ENCODE peak calls at places on chromosomes 6 and 20, in six cellular contexts. One of them, this sample, is unnamed.

GRCh38 chr6:167719920-167720319 is 106.8 kb upstream of the AFDN start:
- DNase-seq in C1 segment of cervical spinal cord: no peak
- DNase-seq in stimulated activated CD4-positive, alpha-beta T cell treated with anti-CD3 and anti-CD28 coated beads, Interleukin-4, amount 100 ng/mL, for 1 hour: no peak
- DNase-seq in activated CD4-positive, alpha-beta memory T cell treated with anti-CD3 and anti-CD28 coated beads, Interleukin-2, amount 10 ng/mL, durations not matched to agents 7 days and 5 days: no peak
- DNase-seq in KG1: no peak
- DNase-seq in GM04504: no peak
- DNase-seq in this sample: peak; percentile 23

GRCh38 chr6:7528565-7528964 is 12.9 kb upstream of the DSP start:
- DNase-seq in C1 segment of cervical spinal cord: no peak
- DNase-seq in stimulated activated CD4-positive, alpha-beta T cell treated with anti-CD3 and anti-CD28 coated beads, Interleukin-4, amount 100 ng/mL, for 1 hour: no peak
- DNase-seq in activated CD4-positive, alpha-beta memory T cell treated with anti-CD3 and anti-CD28 coated beads, Interleukin-2, amount 10 ng/mL, durations not matched to agents 7 days and 5 days: no peak
- DNase-seq in KG1: no peak
- DNase-seq in GM04504: peak; percentile 24
- DNase-seq in this sample: no peak

GRCh38 chr6:147106759-147107401 is 97.3 kb upstream of the STXBP5 start:
- DNase-seq in C1 segment of cervical spinal cord: peak; percentile 7
- DNase-seq in stimulated activated CD4-positive, alpha-beta T cell treated with anti-CD3 and anti-CD28 coated beads, Interleukin-4, amount 100 ng/mL, for 1 hour: no peak
- DNase-seq in activated CD4-positive, alpha-beta memory T cell treated with anti-CD3 and anti-CD28 coated beads, Interleukin-2, amount 10 ng/mL, durations not matched to agents 7 days and 5 days: no peak
- DNase-seq in KG1: no peak
- DNase-seq in GM04504: no peak
- DNase-seq in this sample: no peak

GRCh38 chr6:26025894-26026832 is 61.1 kb upstream of the HFE start:
- DNase-seq in C1 segment of cervical spinal cord: peak; percentile 73
- DNase-seq in stimulated activated CD4-positive, alpha-beta T cell treated with anti-CD3 and anti-CD28 coated beads, Interleukin-4, amount 100 ng/mL, for 1 hour: peak; percentile 84
- DNase-seq in activated CD4-positive, alpha-beta memory T cell treated with anti-CD3 and anti-CD28 coated beads, Interleukin-2, amount 10 ng/mL, durations not matched to agents 7 days and 5 days: peak; percentile 94
- DNase-seq in KG1: peak; percentile 63
- DNase-seq in GM04504: peak; percentile 84
- DNase-seq in this sample: peak; percentile 91

GRCh38 chr6:16222826-16223225 is 15.6 kb upstream of the GMPR start:
- DNase-seq in C1 segment of cervical spinal cord: no peak
- DNase-seq in stimulated activated CD4-positive, alpha-beta T cell treated with anti-CD3 and anti-CD28 coated beads, Interleukin-4, amount 100 ng/mL, for 1 hour: no peak
- DNase-seq in activated CD4-positive, alpha-beta memory T cell treated with anti-CD3 and anti-CD28 coated beads, Interleukin-2, amount 10 ng/mL, durations not matched to agents 7 days and 5 days: no peak
- DNase-seq in KG1: no peak
- DNase-seq in GM04504: no peak
- DNase-seq in this sample: no peak

GRCh38 chr6:158232445-158233213 is 64.5 kb downstream of the GTF2H5 start:
- DNase-seq in C1 segment of cervical spinal cord: peak; percentile 64
- DNase-seq in stimulated activated CD4-positive, alpha-beta T cell treated with anti-CD3 and anti-CD28 coated beads, Interleukin-4, amount 100 ng/mL, for 1 hour: peak; percentile 46
- DNase-seq in activated CD4-positive, alpha-beta memory T cell treated with anti-CD3 and anti-CD28 coated beads, Interleukin-2, amount 10 ng/mL, durations not matched to agents 7 days and 5 days: peak; percentile 48
- DNase-seq in KG1: peak; percentile 7
- DNase-seq in GM04504: peak; percentile 33
- DNase-seq in this sample: peak; percentile 71

GRCh38 chr20:32609993-32610896 is 25.1 kb upstream of the NOL4L start:
- DNase-seq in C1 segment of cervical spinal cord: no peak
- DNase-seq in stimulated activated CD4-positive, alpha-beta T cell treated with anti-CD3 and anti-CD28 coated beads, Interleukin-4, amount 100 ng/mL, for 1 hour: no peak
- DNase-seq in activated CD4-positive, alpha-beta memory T cell treated with anti-CD3 and anti-CD28 coated beads, Interleukin-2, amount 10 ng/mL, durations not matched to agents 7 days and 5 days: no peak
- DNase-seq in KG1: no peak
- DNase-seq in GM04504: no peak
- DNase-seq in this sample: no peak

GRCh38 chr20:61888101-61888865 is 177.4 kb downstream of the TAF4 start:
- DNase-seq in C1 segment of cervical spinal cord: no peak
- DNase-seq in stimulated activated CD4-positive, alpha-beta T cell treated with anti-CD3 and anti-CD28 coated beads, Interleukin-4, amount 100 ng/mL, for 1 hour: no peak
- DNase-seq in activated CD4-positive, alpha-beta memory T cell treated with anti-CD3 and anti-CD28 coated beads, Interleukin-2, amount 10 ng/mL, durations not matched to agents 7 days and 5 days: no peak
- DNase-seq in KG1: no peak
- DNase-seq in GM04504: no peak
- DNase-seq in this sample: no peak

GRCh38 chr6:13113376-13113775 is 215.0 kb downstream of the TBC1D7 start:
- DNase-seq in C1 segment of cervical spinal cord: no peak
- DNase-seq in stimulated activated CD4-positive, alpha-beta T cell treated with anti-CD3 and anti-CD28 coated beads, Interleukin-4, amount 100 ng/mL, for 1 hour: no peak
- DNase-seq in activated CD4-positive, alpha-beta memory T cell treated with anti-CD3 and anti-CD28 coated beads, Interleukin-2, amount 10 ng/mL, durations not matched to agents 7 days and 5 days: no peak
- DNase-seq in KG1: no peak
- DNase-seq in GM04504: no peak
- DNase-seq in this sample: no peak

GRCh38 chr6:14000901-14001300 is 76.1 kb downstream of the RNF182 start:
- DNase-seq in C1 segment of cervical spinal cord: no peak
- DNase-seq in stimulated activated CD4-positive, alpha-beta T cell treated with anti-CD3 and anti-CD28 coated beads, Interleukin-4, amount 100 ng/mL, for 1 hour: no peak
- DNase-seq in activated CD4-positive, alpha-beta memory T cell treated with anti-CD3 and anti-CD28 coated beads, Interleukin-2, amount 10 ng/mL, durations not matched to agents 7 days and 5 days: no peak
- DNase-seq in KG1: no peak
- DNase-seq in GM04504: no peak
- DNase-seq in this sample: no peak

GRCh38 chr6:40299666-40300065 is 287.5 kb downstream of the LRFN2 start:
- DNase-seq in C1 segment of cervical spinal cord: peak; percentile 44
- DNase-seq in stimulated activated CD4-positive, alpha-beta T cell treated with anti-CD3 and anti-CD28 coated beads, Interleukin-4, amount 100 ng/mL, for 1 hour: no peak
- DNase-seq in activated CD4-positive, alpha-beta memory T cell treated with anti-CD3 and anti-CD28 coated beads, Interleukin-2, amount 10 ng/mL, durations not matched to agents 7 days and 5 days: no peak
- DNase-seq in KG1: no peak
- DNase-seq in GM04504: no peak
- DNase-seq in this sample: no peak

GRCh38 chr20:22374066-22374465 is 210.3 kb downstream of the FOXA2 start:
- DNase-seq in C1 segment of cervical spinal cord: no peak
- DNase-seq in stimulated activated CD4-positive, alpha-beta T cell treated with anti-CD3 and anti-CD28 coated beads, Interleukin-4, amount 100 ng/mL, for 1 hour: no peak
- DNase-seq in activated CD4-positive, alpha-beta memory T cell treated with anti-CD3 and anti-CD28 coated beads, Interleukin-2, amount 10 ng/mL, durations not matched to agents 7 days and 5 days: no peak
- DNase-seq in KG1: no peak
- DNase-seq in GM04504: no peak
- DNase-seq in this sample: no peak

This sample was measured in activated CD8-positive, alpha-beta memory T cell treated with anti-CD3 and anti-CD28 coated beads, Interleukin-2, amount 50 U/mL, for 48 hours.